ENCODE peak calls at places on chromosomes 2 and 18, in four cellular contexts. T is IMR-90, S is neuronal stem cell, A is H9. K is an unnamed sample.

GRCh38 chr2:20015482-20016083 is 3.1 kb upstream of the MATN3 start:
- DNase-seq in T (peak), S (peak), A (no peak), K (peak)

GRCh38 chr2:225894240-225894980 is 494.9 kb downstream of the NYAP2 start:
- DNase-seq in T (peak), S (no peak), A (no peak), K (peak)

GRCh38 chr18:70373062-70373519 is 84.2 kb downstream of the SOCS6 start:
- DNase-seq in T (peak), S (no peak), A (no peak), K (peak)

GRCh38 chr2:238022594-238023157 is 38.1 kb upstream of the SCLY start:
- DNase-seq in T (no peak), S (no peak), A (no peak), K (no peak)

GRCh38 chr2:210230518-210230917 is 5.3 kb upstream of the ACADL start:
- DNase-seq in T (no peak), S (no peak), A (no peak), K (peak)

GRCh38 chr2:139704606-139705005 is 924.4 kb upstream of the NXPH2 start:
- DNase-seq in T (no peak), S (no peak), A (no peak), K (no peak)

GRCh38 chr18:69401475-69402218 is 959 bp downstream of the DOK6 start:
- DNase-seq in T (peak), S (peak), A (peak), K (peak)

GRCh38 chr2:30807249-30807648 is at the start of gene CAPN13:
- DNase-seq in T (no peak), S (no peak), A (peak), K (peak)

GRCh38 chr18:37294951-37295350 is 270.6 kb downstream of the CELF4 start:
- DNase-seq in T (no peak), S (peak), A (peak), K (peak)

GRCh38 chr2:121336528-121337294 is 51.7 kb upstream of the TFCP2L1 start:
- DNase-seq in T (no peak), S (no peak), A (no peak), K (no peak)

GRCh38 chr2:226187601-226188000 is 612.0 kb downstream of the IRS1 start:
- DNase-seq in T (peak), S (no peak), A (no peak), K (no peak)

GRCh38 chr2:142040554-142040953 is 90.3 kb downstream of the LRP1B start:
- DNase-seq in T (no peak), S (no peak), A (no peak), K (no peak)

GRCh38 chr2:32418777-32419176 is 62.0 kb downstream of the BIRC6 start:
- DNase-seq in T (peak), S (no peak), A (no peak), K (peak)

GRCh38 chr2:62303818-62304217 is 107.9 kb downstream of the B3GNT2 start:
- DNase-seq in T (no peak), S (no peak), A (no peak), K (no peak)

GRCh38 chr2:200659410-200659809 is 73.6 kb downstream of the AOX1 start:
- DNase-seq in T (no peak), S (no peak), A (no peak), K (no peak)

GRCh38 chr2:23434721-23435121 is 49.7 kb downstream of the KLHL29 start:
- DNase-seq in T (peak), S (no peak), A (no peak), K (peak)

GRCh38 chr2:183014005-183014404 is 24.3 kb downstream of the NCKAP1 start:
- DNase-seq in T (peak), S (no peak), A (no peak), K (no peak)

GRCh38 chr18:78974115-78974740 is 5.4 kb upstream of the SALL3 start:
- DNase-seq in T (no peak), S (no peak), A (peak), K (peak)

GRCh38 chr18:74609535-74609934 is 11.9 kb downstream of the ZNF407 start:
- DNase-seq in T (peak), S (no peak), A (no peak), K (no peak)

GRCh38 chr18:46134920-46135675 is 30.9 kb downstream of the HAUS1 start:
- DNase-seq in T (no peak), S (no peak), A (no peak), K (peak)

GRCh38 chr2:99485411-99485810 is 4.4 kb downstream of the REV1 start:
- DNase-seq in T (no peak), S (no peak), A (no peak), K (no peak)

GRCh38 chr2:23904215-23904614 is 22.7 kb downstream of the ATAD2B start:
- DNase-seq in T (no peak), S (no peak), A (no peak), K (no peak)

GRCh38 chr2:9897331-9897737 is 54.1 kb downstream of the TAF1B start:
- DNase-seq in T (peak), S (peak), A (no peak), K (peak)

GRCh38 chr18:57901819-57902600 is 98.9 kb upstream of the ATP8B1 start:
- DNase-seq in T (peak), S (no peak), A (no peak), K (no peak)

DNA sequence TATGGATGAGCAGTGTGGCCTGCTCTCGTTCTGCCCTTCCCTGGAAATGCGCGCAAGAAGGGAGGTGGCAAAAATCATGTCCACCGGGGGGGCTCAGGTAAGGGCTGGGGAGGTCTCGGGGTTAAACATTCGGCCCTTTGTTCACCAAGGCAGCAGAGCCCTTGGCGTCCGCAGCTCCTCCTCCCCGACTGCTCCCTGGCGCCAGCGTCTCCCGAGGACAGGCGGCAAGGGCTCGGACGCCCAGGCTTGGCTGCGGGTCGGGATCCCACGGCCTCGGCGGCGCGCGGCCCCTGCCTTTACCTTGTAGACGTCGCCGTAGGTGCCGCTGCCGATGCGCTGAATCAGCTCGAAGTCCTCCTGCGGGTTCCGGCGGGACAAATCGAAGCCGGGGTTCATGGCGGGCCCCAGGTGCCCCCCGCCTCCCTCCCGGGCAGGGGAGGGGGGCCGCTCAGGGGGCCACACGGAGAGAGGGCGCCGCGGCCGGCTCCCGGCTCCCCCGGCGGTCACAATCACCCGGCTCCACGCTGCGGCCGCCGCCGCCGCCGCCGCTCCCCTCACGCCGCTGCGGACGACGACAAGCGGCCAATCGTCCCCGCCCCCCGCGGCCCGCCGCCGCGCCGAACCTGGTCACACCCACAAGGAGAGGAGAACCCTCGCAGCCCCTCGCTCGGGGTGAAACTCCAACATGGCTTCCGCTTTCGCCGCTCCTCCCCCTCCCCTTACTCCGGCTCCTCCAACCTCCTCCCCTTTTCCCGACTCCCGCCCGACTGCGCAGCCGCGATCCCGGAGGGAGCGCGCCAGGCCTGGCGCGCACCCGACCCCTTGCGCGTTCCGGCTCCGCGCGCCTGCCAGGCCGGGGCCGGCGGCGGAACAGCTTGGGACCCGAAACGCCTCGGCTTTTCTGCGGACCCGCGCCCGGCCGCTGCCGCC is at the start of gene MAP4K3:
- DNase-seq in T (peak), S (peak), A (peak), K (peak)
- H3K4ac ChIP-seq in T (peak), S (no peak), A (no peak), K (peak)

GRCh38 chr2:184598313-184599053 is at the start of gene ZNF804A:
- DNase-seq in T (peak), S (peak), A (peak), K (peak)
- H2BK120ac ChIP-seq in T (peak), S (no peak), A (no peak), K (no peak)

DNA sequence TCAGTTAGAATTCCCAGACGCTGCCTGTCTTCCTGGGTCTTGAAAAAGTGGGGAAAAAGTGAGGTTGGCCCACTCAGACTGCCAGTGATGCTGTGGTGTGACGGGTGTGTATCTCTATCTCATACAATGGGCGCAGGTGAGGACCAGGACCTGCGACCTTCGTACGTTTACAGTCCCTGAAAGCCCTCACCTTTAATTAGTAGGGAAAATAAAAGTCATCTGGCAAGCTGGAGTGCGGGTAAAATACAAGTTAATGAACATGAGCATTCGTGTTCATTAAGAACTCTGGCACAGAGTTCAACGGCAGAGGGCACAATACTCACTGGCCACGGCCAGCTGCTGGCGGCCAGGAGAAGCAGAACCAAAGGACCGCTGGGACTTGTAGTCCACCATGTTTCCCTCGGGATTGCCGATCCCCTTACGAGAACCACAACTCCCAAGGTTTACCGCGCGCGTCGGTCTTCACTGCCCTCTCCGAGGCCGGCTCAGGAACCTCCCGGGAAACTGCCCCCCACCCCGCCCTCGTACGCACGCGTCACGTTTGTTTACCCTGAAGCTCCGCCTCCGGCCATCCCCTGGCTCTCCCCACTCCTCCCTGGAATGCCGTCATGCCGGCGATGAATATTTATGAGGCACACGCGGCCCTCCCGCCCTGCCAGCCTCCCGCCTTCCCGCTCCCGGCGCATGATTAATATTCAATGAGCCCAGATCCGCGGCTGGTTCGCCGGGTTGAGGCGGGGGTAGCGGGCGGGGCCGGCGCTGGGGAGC is 486 bp upstream of the PHLPP1 start:
- DNase-seq in T (peak), S (peak), A (peak), K (peak)
- H3K4ac ChIP-seq in T (peak), S (no peak), A (no peak), K (no peak)

GRCh38 chr2:46072146-46072820 is 224.9 kb upstream of the EPAS1 start:
- DNase-seq in T (peak), S (no peak), A (no peak), K (no peak)
- H2BK120ac ChIP-seq in T (peak), S (no peak), A (no peak), K (no peak)

GRCh38 chr2:231058761-231059550 is 2.3 kb downstream of the PSMD1 start:
- DNase-seq in T (peak), S (no peak), A (no peak), K (no peak)
- H3K4ac ChIP-seq in T (no peak), S (no peak), A (no peak), K (no peak)

DNA sequence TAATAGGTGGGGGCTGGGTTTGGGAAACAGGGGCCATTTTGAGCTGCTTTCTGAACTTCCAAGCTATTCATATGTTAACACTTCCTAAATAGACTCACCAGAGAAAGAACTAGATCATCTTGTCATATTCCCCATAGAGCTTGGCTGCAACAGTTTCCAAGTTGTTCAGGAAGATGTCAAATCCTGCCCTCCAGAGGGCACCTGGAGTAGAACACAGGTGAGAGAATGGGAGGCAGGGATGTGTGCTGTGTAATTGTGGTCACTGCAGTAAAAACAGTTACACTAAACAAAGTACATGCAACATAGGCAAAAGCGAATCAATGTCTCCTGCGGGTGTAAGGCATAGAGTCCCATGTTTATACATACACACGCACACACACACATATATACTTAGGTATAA is 34.5 kb upstream of the LRRC30 start:
- DNase-seq in T (no peak), S (no peak), A (peak), K (peak)
- H2BK120ac ChIP-seq in T (no peak), S (no peak), A (no peak), K (no peak)

GRCh38 chr2:172438064-172438421 is 10.7 kb downstream of the ITGA6 start:
- DNase-seq in T (peak), S (no peak), A (no peak), K (no peak)

GRCh38 chr2:172436889-172437288 is 9.5 kb downstream of the ITGA6 start:
- DNase-seq in T (no peak), S (no peak), A (no peak), K (no peak)

GRCh38 chr2:172438741-172439508 is 11.5 kb downstream of the ITGA6 start:
- DNase-seq in T (peak), S (no peak), A (no peak), K (no peak)

GRCh38 chr2:172439509-172439860 is 12.1 kb downstream of the ITGA6 start:
- DNase-seq in T (no peak), S (no peak), A (no peak), K (no peak)

GRCh38 chr2:172437419-172438063 is 10.2 kb downstream of the ITGA6 start:
- DNase-seq in T (no peak), S (no peak), A (no peak), K (no peak)
- H3K4ac ChIP-seq in T (peak), S (no peak), A (no peak), K (no peak)

DNA sequence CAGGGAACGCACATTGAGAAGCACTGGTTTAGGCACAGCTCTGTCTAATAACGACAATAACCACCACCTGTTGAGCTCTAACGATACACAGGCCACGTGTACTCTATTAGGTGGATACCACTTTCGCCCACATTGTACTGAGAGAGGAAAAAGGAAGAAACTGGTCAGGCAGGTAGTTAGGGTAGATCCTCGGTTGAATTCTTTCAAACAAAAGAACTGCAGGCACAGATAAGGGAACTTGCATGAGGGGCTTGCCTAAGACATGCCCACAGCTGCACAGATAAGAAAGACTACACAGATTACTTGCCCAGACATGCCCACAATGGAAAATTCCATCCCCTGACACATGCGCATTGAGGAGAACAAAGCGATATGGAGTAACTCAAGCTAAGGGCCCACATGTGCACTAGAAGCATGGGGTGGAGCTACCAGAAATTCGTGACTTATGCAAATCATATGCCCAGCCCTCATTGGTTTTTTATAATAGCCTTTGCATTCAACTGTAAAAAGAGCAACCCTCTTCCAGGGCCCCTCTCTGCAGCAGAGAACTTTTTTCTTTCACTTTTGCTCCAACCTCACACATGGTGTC is 181.2 kb upstream of the ZNF521 start:
- DNase-seq in T (no peak), S (no peak), A (peak), K (peak)
- H2BK120ac ChIP-seq in T (peak), S (no peak), A (peak), K (no peak)

GRCh38 chr2:43041661-43042360 is 184.6 kb downstream of the ZFP36L2 start:
- DNase-seq in T (peak), S (peak), A (peak), K (peak)
- H3K4ac ChIP-seq in T (peak), S (peak), A (no peak), K (peak)

GRCh38 chr2:70979626-70980025 is 1.2 kb downstream of the ANKRD53 start:
- DNase-seq in T (no peak), S (no peak), A (peak), K (no peak)

GRCh38 chr2:70977605-70978205 is 725 bp upstream of the ANKRD53 start:
- DNase-seq in T (peak), S (no peak), A (no peak), K (no peak)

GRCh38 chr2:70981421-70981820 is 3.0 kb downstream of the ANKRD53 start:
- DNase-seq in T (no peak), S (no peak), A (peak), K (no peak)

GRCh38 chr2:70975237-70975636 is 3.2 kb upstream of the ANKRD53 start:
- DNase-seq in T (no peak), S (no peak), A (no peak), K (no peak)

DNA sequence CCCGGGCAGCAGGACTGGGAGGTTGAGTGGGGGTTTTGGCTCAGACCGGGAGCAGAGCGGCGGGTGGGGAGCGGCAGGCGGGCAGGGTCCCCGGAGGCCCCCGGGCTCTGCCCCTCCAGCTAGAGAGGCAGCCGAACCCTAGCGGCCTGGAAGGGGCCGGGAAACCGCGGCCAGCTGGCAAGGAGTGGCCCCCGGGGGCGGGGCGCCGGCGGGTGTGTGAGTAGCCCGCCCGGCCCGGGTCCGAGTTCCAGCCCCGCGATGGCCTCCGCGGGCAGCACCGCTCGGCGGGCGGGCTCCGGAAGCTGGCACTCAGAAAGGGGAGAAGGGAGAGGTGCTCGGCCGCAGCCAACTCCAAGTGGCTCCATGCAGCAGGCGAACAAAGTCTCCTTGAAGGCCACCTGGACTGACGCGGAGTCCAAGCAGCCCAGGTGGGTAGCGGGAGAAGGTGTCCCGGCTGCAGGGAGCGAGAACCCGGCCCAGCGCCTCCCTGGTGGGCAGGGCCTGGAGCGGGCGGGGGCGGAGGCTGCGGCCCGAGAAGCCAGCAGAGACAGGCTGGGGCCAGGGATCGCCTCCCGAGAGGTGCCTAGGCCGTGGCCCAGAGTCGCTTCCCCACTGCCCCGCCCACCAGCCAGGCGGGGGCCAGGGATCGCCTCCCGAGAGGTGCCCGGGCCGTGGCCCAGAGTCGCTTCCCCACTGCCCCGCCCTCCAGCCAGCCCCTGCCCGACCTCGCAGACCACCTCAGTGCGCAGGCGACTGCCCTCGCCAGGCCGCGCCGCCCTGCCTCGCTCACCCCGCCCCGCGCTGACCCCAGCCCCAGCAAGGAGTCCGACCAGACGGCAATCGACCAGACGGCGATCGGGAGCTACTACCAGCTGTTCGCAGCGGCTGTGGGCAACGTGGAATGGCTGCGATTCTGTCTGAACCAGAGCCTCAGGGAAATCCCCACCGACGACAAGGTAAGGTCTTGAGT is at the start of gene ANKRD53:
- DNase-seq in T (no peak), S (peak), A (peak), K (peak)
- H2BK120ac ChIP-seq in T (peak), S (peak), A (no peak), K (no peak)

K was measured in mesendoderm.